ENCODE peak calls at places on chromosome 1, in five cellular contexts. P is AG10803, K is stomach, I is testis, Y is thoracic aorta. A is an unnamed sample.

GRCh38 chr1:226979517-226980121 is 39.5 kb downstream of the COQ8A start:
- DNase-seq in P (no peak), K (no peak), I (no peak), Y (no peak), A (no peak)

GRCh38 chr1:43706598-43707190 is 642 bp upstream of the ST3GAL3 start:
- DNase-seq in P (peak; percentile 17), K (no peak), I (no peak), Y (no peak), A (no peak)

GRCh38 chr1:204461331-204462228 is 33.0 kb downstream of the PIK3C2B start:
- DNase-seq in P (no peak), K (no peak), I (no peak), Y (no peak), A (no peak)

GRCh38 chr1:165367375-165367993 is 11.0 kb upstream of the LMX1A start:
- DNase-seq in P (peak; percentile 67), K (peak; percentile 86), I (peak; percentile 94), Y (peak; percentile 49), A (peak; percentile 79)

GRCh38 chr1:94015489-94015817 is 105.5 kb downstream of the ABCA4 start:
- DNase-seq in P (no peak), K (no peak), I (no peak), Y (no peak), A (no peak)

GRCh38 chr1:46399307-46399706 is 5.2 kb downstream of the FAAH start:
- DNase-seq in P (no peak), K (no peak), I (no peak), Y (no peak), A (no peak)

GRCh38 chr1:31607360-31607759 is 10.1 kb upstream of the HCRTR1 start:
- DNase-seq in P (no peak), K (no peak), I (no peak), Y (no peak), A (no peak)

GRCh38 chr1:38005195-38006007 is at the start of gene FHL3:
- DNase-seq in P (peak; percentile 42), K (peak; percentile 75), I (peak; percentile 50), Y (no peak), A (peak; percentile 60)

GRCh38 chr1:225554216-225554812 is 98.6 kb downstream of the ENAH start:
- DNase-seq in P (peak; percentile 46), K (no peak), I (no peak), Y (no peak), A (no peak)

GRCh38 chr1:93904228-93904627 is 5.0 kb downstream of the GCLM start:
- DNase-seq in P (no peak), K (no peak), I (no peak), Y (no peak), A (no peak)

GRCh38 chr1:15952317-15953258 is 23.3 kb downstream of the ZBTB17 start:
- DNase-seq in P (peak; percentile 86), K (no peak), I (no peak), Y (no peak), A (no peak)

GRCh38 chr1:119286587-119287181 is 81.9 kb upstream of the HAO2 start:
- DNase-seq in P (peak; percentile 44), K (no peak), I (peak; percentile 34), Y (no peak), A (no peak)

GRCh38 chr1:172545349-172546004 is 12.5 kb downstream of the SUCO start:
- DNase-seq in P (no peak), K (no peak), I (no peak), Y (no peak), A (no peak)

DNA sequence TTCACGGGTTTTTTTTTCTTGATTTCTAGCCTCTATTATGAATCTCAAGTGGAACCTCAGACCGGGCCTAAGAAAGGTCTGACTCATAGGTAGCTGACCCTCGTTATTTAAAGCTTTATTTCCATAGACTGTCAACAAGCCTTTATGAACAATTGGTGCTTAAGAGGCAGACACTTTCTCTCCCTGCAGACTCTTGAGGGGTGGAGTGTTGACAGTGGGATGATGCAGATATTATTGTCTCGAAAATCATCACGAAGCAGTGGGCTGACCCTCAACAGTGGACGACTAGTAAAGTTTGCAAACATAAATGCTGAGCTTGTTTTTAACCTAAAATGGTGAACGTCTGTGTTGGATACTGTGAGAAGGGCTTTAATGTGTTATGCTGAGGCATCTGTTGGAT is 1.8 kb downstream of the SFT2D2 start:
- DNase-seq in P (peak; percentile 22), K (no peak), I (no peak), Y (no peak), A (no peak)
- H3K4me3 ChIP-seq in P (peak overlapping the region; percentile 87), K (peak overlapping the region; percentile 95), I (peak overlapping the region; percentile 96), Y (peak overlapping the region; percentile 95), A (no peak overlapping the region)

DNA sequence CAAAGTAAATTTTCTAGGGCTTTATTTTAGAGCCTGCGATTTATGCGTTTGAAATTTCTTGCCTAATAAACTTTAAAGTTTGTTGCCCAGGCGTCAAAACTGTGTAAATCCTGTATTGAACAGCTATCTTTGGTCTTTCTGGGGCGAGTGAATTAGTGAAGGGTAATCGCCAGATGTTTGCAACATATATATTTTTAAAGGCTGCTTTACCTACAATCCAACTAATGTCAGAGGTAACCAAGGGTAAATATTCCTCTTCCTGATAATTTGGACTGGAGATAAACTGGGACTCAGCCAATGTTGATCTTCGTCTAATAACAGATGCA is 885 bp upstream of the PROX1 start:
- DNase-seq in P (no peak), K (no peak), I (no peak), Y (no peak), A (no peak)
- H3K4me3 ChIP-seq in P (peak overlapping the region; percentile 65), K (peak overlapping the region; percentile 56), I (no peak overlapping the region), Y (peak overlapping the region; percentile 78), A (no peak overlapping the region)

GRCh38 chr1:112706505-112707216 is at the start of gene RHOC:
- DNase-seq in P (peak; percentile 37), K (peak; percentile 75), I (peak; percentile 75), Y (no peak), A (peak; percentile 66)

GRCh38 chr1:112707217-112708001 is 482 bp upstream of the RHOC start:
- DNase-seq in P (peak; percentile 84), K (peak; percentile 89), I (peak; percentile 93), Y (peak; percentile 66), A (peak; percentile 85)

GRCh38 chr1:112703706-112704105 is 3.2 kb downstream of the RHOC start:
- DNase-seq in P (no peak), K (no peak), I (no peak), Y (no peak), A (no peak)

GRCh38 chr1:112704511-112704907 is 2.4 kb downstream of the RHOC start:
- DNase-seq in P (no peak), K (no peak), I (no peak), Y (no peak), A (no peak)

GRCh38 chr1:112704908-112705627 is 1.9 kb downstream of the RHOC start:
- DNase-seq in P (peak; percentile 94), K (peak; percentile 75), I (peak; percentile 95), Y (peak; percentile 84), A (peak; percentile 84)
- H3K4me3 ChIP-seq in P (peak overlapping the region; percentile 90), K (peak overlapping the region; percentile 95), I (peak overlapping the region; percentile 96), Y (peak overlapping the region; percentile 92), A (peak overlapping the region; percentile 81)

DNA sequence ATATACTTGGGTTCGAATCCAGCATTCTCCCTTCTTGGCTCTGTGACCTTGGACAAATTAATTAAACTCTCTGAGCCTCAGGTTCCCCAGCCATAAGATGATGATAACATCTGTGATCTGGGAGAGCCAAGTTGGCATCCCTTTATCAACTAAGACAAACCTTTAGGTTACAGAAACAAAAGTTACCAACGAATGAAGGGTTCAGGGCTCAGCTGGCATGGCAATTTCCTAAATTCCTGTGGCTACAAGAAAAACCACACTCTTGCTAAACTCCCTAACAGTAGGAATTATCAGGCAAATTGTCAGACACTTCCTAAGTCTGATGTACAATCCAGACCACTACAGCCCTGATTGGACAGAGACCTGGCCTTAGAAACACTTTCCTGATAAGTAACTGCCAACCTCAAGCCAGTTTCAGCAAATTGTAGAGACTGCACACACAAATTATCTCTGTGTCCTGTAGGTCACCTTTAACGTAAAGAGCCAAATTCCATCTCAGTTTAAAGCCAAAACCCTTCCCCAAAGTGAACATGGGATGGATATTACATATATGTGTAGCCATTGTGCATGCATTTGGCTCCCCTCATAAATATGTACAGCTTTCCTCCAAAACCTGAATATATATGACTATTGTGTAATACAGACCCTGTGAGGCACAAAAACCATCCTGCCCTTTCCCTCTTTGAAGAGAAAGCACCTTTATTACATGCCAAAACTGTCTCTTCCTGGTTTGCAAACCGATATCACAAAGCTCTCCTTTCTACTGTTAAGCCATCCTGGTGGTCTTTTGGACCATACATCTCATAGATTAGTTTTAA is 39.5 kb upstream of the EDARADD start:
- DNase-seq in P (peak; percentile 30), K (no peak), I (no peak), Y (no peak), A (no peak)
- H3K4me3 ChIP-seq in P (no peak overlapping the region), K (no peak overlapping the region), I (no peak overlapping the region), Y (no peak overlapping the region), A (no peak overlapping the region)

GRCh38 chr1:185821612-185822385 is 87.6 kb downstream of the HMCN1 start:
- DNase-seq in P (no peak), K (no peak), I (no peak), Y (no peak), A (no peak)

GRCh38 chr1:185816460-185816859 is 82.3 kb downstream of the HMCN1 start:
- DNase-seq in P (peak; percentile 88), K (no peak), I (no peak), Y (no peak), A (no peak)

GRCh38 chr1:185824106-185824505 is 89.9 kb downstream of the HMCN1 start:
- DNase-seq in P (peak; percentile 31), K (no peak), I (no peak), Y (no peak), A (no peak)

GRCh38 chr1:185823471-185823870 is 89.3 kb downstream of the HMCN1 start:
- DNase-seq in P (peak; percentile 67), K (no peak), I (no peak), Y (no peak), A (no peak)

GRCh38 chr1:185819798-185820197 is 85.6 kb downstream of the HMCN1 start:
- DNase-seq in P (no peak), K (no peak), I (no peak), Y (no peak), A (no peak)
- H3K4me3 ChIP-seq in P (no peak overlapping the region), K (no peak overlapping the region), I (no peak overlapping the region), Y (no peak overlapping the region), A (no peak overlapping the region)

GRCh38 chr1:76500111-76500510 is 367.2 kb upstream of the ST6GALNAC5 start:
- DNase-seq in P (no peak), K (no peak), I (no peak), Y (no peak), A (no peak)

GRCh38 chr1:76503100-76503499 is 364.2 kb upstream of the ST6GALNAC5 start:
- DNase-seq in P (no peak), K (no peak), I (no peak), Y (no peak), A (no peak)

GRCh38 chr1:76501576-76502219 is 365.6 kb upstream of the ST6GALNAC5 start:
- DNase-seq in P (no peak), K (no peak), I (peak; percentile 69), Y (no peak), A (no peak)

GRCh38 chr1:76501136-76501535 is 366.1 kb upstream of the ST6GALNAC5 start:
- DNase-seq in P (no peak), K (no peak), I (no peak), Y (no peak), A (no peak)
- H3K4me3 ChIP-seq in P (no peak overlapping the region), K (no peak overlapping the region), I (no peak overlapping the region), Y (no peak overlapping the region), A (no peak overlapping the region)

DNA sequence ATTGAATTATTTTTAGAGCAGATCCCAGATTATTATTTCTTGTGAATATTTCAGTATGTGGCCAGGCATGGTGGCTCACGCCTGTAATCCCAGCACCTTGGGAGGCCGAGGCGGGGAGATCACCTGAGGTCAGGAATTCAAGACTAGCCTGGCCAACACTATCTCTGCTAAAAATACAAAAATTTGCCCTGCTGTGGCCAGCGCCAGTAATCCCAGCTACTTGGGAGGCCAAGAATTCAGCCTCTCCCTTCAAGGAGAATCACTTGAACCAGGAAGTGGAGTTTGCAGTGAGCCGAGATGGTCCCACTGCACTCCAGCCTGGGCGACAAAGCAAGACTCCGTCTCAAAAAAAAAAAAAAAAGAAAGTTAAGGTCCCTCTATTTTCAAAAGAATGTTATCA is 4.3 kb downstream of the OSBPL9 start:
- DNase-seq in P (no peak), K (no peak), I (no peak), Y (no peak), A (no peak)
- H3K4me3 ChIP-seq in P (no peak overlapping the region), K (no peak overlapping the region), I (no peak overlapping the region), Y (no peak overlapping the region), A (no peak overlapping the region)